ENCODE peak calls at places on chromosomes 5 and 9, in five cellular contexts. A is RWPE1, E is right lobe of liver, X is Peyer's patch, V is heart right ventricle. N is an unnamed sample.
A peak's percentile ranks its signal among the peaks of the same experiment; 100 is the strongest.

GRCh38 chr5:97728920-97729319 is 545.9 kb upstream of the RIOK2 start:
- DNase-seq in A (no peak), E (no peak), X (no peak), V (no peak), N (no peak)

GRCh38 chr5:64615895-64616294 is 74.4 kb upstream of the SHISAL2B start:
- DNase-seq in V (no peak), E (no peak), X (no peak), A (no peak), N (no peak)

GRCh38 chr5:1095302-1096016 is 16.4 kb downstream of the SLC12A7 start:
- DNase-seq in X (no peak), A (no peak), V (no peak), E (no peak), N (no peak)

GRCh38 chr9:71446499-71447411 is 321.6 kb downstream of the CEMIP2 start:
- DNase-seq in X (peak; percentile 54), E (peak; percentile 24), V (peak; percentile 21), A (peak; percentile 62), N (no peak)

GRCh38 chr9:132697230-132697629 is 27.0 kb downstream of the GTF3C4 start:
- DNase-seq in E (no peak), V (no peak), A (no peak), X (no peak), N (no peak)

GRCh38 chr5:32507738-32508434 is 63.3 kb upstream of the ZFR start:
- DNase-seq in X (no peak), V (no peak), E (no peak), A (peak; percentile 80), N (no peak)

GRCh38 chr5:66323142-66323890 is 179.2 kb downstream of the SREK1 start:
- DNase-seq in A (no peak), V (no peak), X (no peak), E (no peak), N (no peak)

GRCh38 chr5:171776176-171776575 is 9.4 kb upstream of the SMIM23 start:
- DNase-seq in E (no peak), V (no peak), A (no peak), X (no peak), N (no peak)

GRCh38 chr9:121499177-121499426 is 542 bp downstream of the GGTA1 start:
- DNase-seq in E (no peak), V (no peak), X (no peak), A (no peak), N (no peak)

GRCh38 chr5:137254153-137254552 is 245.0 kb downstream of the SPOCK1 start:
- DNase-seq in V (no peak), A (no peak), E (no peak), X (no peak), N (no peak)

GRCh38 chr5:23930985-23931384 is 423.6 kb downstream of the PRDM9 start:
- DNase-seq in A (no peak), E (no peak), X (no peak), V (no peak), N (no peak)

GRCh38 chr5:139295692-139296091 is 2.2 kb downstream of the MATR3 start:
- DNase-seq in V (no peak), A (no peak), E (no peak), X (no peak), N (no peak)

GRCh38 chr5:87074934-87075541 is 192.6 kb upstream of the RASA1 start:
- DNase-seq in X (no peak), E (no peak), A (no peak), V (no peak), N (no peak)

GRCh38 chr5:10607666-10608442 is 44.0 kb downstream of the ANKRD33B start:
- DNase-seq in A (no peak), X (no peak), E (no peak), V (peak; percentile 65), N (no peak)

GRCh38 chr9:129023908-129024233 is 4.3 kb downstream of the SH3GLB2 start:
- DNase-seq in A (no peak), V (no peak), E (no peak), X (no peak), N (no peak)

GRCh38 chr9:113537227-113537810 is 73.8 kb downstream of the RGS3 start:
- DNase-seq in X (no peak), V (no peak), A (no peak), E (no peak), N (peak; percentile 56)

GRCh38 chr9:113536483-113537226 is 73.1 kb downstream of the RGS3 start:
- DNase-seq in X (no peak), V (peak; percentile 89), A (no peak), E (no peak), N (peak; percentile 87)

GRCh38 chr9:113533335-113534225 is 70.1 kb downstream of the RGS3 start:
- DNase-seq in X (no peak), E (no peak), V (no peak), A (no peak), N (no peak)

GRCh38 chr9:113536166-113536482 is 72.6 kb downstream of the RGS3 start:
- DNase-seq in A (no peak), E (no peak), V (no peak), X (no peak), N (no peak)

GRCh38 chr9:113535756-113536155 is 72.2 kb downstream of the RGS3 start:
- DNase-seq in E (no peak), V (no peak), X (no peak), A (no peak), N (no peak)
- H3K27ac ChIP-seq in E (no peak overlapping the region), V (peak overlapping the region; percentile 91), X (peak overlapping the region; percentile 57), A (no peak overlapping the region), N (peak overlapping the region; percentile 99)

DNA sequence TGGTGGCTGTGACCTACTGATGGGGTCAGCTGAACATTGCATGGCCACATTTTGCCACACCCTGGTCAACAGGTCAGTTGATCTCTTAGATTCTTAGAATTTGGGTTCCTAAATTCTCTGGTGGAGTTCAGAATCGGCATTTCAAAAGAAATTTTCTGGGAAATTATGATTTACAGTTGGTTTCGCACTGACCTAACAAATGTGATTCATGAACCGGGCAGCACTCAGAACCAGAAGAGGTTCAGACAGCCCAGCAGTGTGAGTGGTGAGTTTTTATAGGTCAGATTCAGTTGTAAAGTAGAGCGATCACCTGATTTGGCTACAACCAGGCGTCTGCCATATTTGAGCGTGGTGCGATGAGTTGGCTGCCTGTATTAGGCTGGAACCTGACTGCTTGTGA is 163.7 kb upstream of the GAS1 start:
- DNase-seq in V (no peak), X (no peak), E (no peak), A (no peak), N (no peak)
- H3K27ac ChIP-seq in V (no peak overlapping the region), X (no peak overlapping the region), E (no peak overlapping the region), A (no peak overlapping the region), N (no peak overlapping the region)

GRCh38 chr9:88532320-88532719 is 2.7 kb upstream of the NXNL2 start:
- DNase-seq in X (no peak), A (no peak), V (no peak), E (peak; percentile 70), N (no peak)
- H3K27ac ChIP-seq in X (no peak overlapping the region), A (no peak overlapping the region), V (peak overlapping the region; percentile 31), E (no peak overlapping the region), N (no peak overlapping the region)

GRCh38 chr5:51651476-51651875 is 268.2 kb downstream of the ISL1 start:
- DNase-seq in X (no peak), E (no peak), A (peak; percentile 24), V (no peak), N (no peak)
- H3K27ac ChIP-seq in X (no peak overlapping the region), E (no peak overlapping the region), A (no peak overlapping the region), V (no peak overlapping the region), N (no peak overlapping the region)

GRCh38 chr9:15070716-15071115 is 160.5 kb upstream of the FREM1 start:
- DNase-seq in V (no peak), X (no peak), E (no peak), A (no peak), N (no peak)

GRCh38 chr9:15069106-15069505 is 158.9 kb upstream of the FREM1 start:
- DNase-seq in V (no peak), X (no peak), E (no peak), A (no peak), N (no peak)
- H3K27ac ChIP-seq in V (no peak overlapping the region), X (no peak overlapping the region), E (no peak overlapping the region), A (no peak overlapping the region), N (no peak overlapping the region)

DNA sequence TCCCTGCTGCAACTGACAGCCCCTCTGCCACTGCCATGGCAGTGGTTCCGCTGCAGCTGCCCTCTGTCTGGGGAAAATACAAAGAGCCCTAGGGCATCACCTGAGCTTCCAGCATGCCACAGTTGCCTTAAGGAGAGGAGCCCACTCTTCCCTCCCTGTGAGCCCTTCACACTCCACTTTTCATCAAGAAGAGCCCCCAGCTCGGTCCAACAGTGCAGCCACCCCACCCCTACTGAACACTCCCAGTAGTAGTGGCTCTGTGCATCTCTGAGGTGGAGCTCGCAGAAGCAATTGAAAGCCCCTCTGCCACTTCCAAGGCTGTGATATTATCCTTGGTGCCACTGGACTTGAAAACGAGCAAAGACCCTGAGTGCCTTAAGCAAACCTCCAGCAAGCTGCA is 696.8 kb upstream of the COX7C start:
- DNase-seq in X (no peak), A (no peak), E (no peak), V (no peak), N (no peak)
- H3K27ac ChIP-seq in X (no peak overlapping the region), A (no peak overlapping the region), E (no peak overlapping the region), V (no peak overlapping the region), N (no peak overlapping the region)

GRCh38 chr9:96514825-96515218 is 64.9 kb downstream of the HABP4 start:
- DNase-seq in E (no peak), X (no peak), V (no peak), A (no peak), N (no peak)
- H3K27ac ChIP-seq in E (no peak overlapping the region), X (no peak overlapping the region), V (peak overlapping the region; percentile 63), A (no peak overlapping the region), N (peak overlapping the region; percentile 4)

GRCh38 chr9:133854785-133855184 is 116.6 kb upstream of the SARDH start:
- DNase-seq in E (no peak), X (no peak), V (no peak), A (no peak), N (no peak)
- H3K27ac ChIP-seq in E (peak overlapping the region; percentile 96), X (peak overlapping the region; percentile 98), V (no peak overlapping the region), A (peak overlapping the region; percentile 80), N (no peak overlapping the region)

GRCh38 chr9:82560457-82560904 is 502.5 kb downstream of the RASEF start:
- DNase-seq in X (no peak), E (peak; percentile 29), V (no peak), A (no peak), N (no peak)
- H3K27ac ChIP-seq in X (no peak overlapping the region), E (peak overlapping the region; percentile 92), V (no peak overlapping the region), A (no peak overlapping the region), N (no peak overlapping the region)

DNA sequence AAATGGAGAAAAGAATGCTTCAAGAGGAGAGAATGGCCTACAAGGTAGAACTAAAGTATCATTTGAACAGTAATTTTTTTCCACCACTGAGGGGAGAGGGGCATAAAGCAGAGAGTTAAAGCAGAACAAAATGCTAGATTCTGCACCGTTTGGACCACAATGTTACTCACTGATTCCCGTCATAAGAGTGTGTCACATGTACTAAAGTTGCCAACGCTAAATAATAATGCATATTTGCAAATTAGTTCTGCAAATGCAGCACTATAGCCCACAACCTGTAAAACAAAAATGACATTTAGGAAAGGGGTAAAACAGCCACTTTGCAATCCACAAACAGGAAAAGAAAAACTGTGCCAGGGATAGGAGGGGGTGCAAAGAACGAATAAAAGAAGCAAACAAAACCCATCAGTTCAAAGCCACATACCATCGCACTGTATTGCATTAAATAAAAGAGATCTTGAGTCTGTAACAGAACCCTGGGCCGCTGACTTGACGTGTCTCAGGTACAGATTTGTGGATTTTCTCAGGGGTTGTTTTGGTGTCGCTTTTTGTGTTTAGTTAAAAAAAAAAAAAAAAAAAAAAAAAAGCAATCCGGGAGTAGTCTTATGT is 7.7 kb upstream of the NFIB start:
- DNase-seq in V (no peak), X (no peak), E (no peak), A (no peak), N (no peak)
- H3K27ac ChIP-seq in V (peak overlapping the region; percentile 100), X (peak overlapping the region; percentile 95), E (peak overlapping the region; percentile 95), A (peak overlapping the region; percentile 98), N (peak overlapping the region; percentile 91)

N was measured in substantia nigra.